ENCODE peak calls at places on chromosomes 7 and 10, in nine cellular contexts. P is lower lobe of right lung, T is HL-60, R is left ventricle myocardium inferior, M is A549, U is uterus, F is heart left ventricle, I is H9, O is IMR-90. N is an unnamed sample.
A peak's percentile ranks its signal among the peaks of the same experiment; 100 is the strongest.

GRCh38 chr7:27238979-27239779 is 3.4 kb upstream of the EVX1 start:
- DNase-seq in T (no peak), O (no peak), R (no peak), U (no peak), P (no peak), M (no peak), F (no peak), I (peak; percentile 54), N (peak; percentile 63)

GRCh38 chr7:47451851-47452205 is 130.1 kb downstream of the TNS3 start:
- DNase-seq in F (no peak), P (no peak), R (no peak), T (no peak), O (peak; percentile 79), M (no peak), I (no peak), U (no peak), N (no peak)

GRCh38 chr10:71527135-71527534 is 130.4 kb downstream of the CDH23 start:
- DNase-seq in F (no peak), P (no peak), O (no peak), T (no peak), M (no peak), I (no peak), R (no peak), U (no peak), N (no peak)

GRCh38 chr7:47580175-47580701 is 1.7 kb downstream of the TNS3 start:
- DNase-seq in U (no peak), F (no peak), O (peak; percentile 60), I (no peak), P (peak; percentile 59), M (peak; percentile 89), T (no peak), R (no peak), N (peak; percentile 15)

GRCh38 chr10:103850572-103850895 is 4.8 kb downstream of the SH3PXD2A start:
- DNase-seq in P (no peak), O (no peak), F (no peak), I (no peak), R (peak; percentile 38), U (no peak), M (no peak), T (peak; percentile 49), N (no peak)

GRCh38 chr7:116630932-116631449 is 41.0 kb upstream of the MET start:
- DNase-seq in T (no peak), M (peak; percentile 96), P (peak; percentile 69), R (peak; percentile 43), F (peak; percentile 64), O (peak; percentile 82), U (no peak), I (peak; percentile 42), N (peak; percentile 26)

GRCh38 chr10:101007915-101008822 is 8.6 kb downstream of the LZTS2 start:
- DNase-seq in P (no peak), T (no peak), I (no peak), O (no peak), U (no peak), F (peak; percentile 46), R (no peak), M (no peak), N (no peak)

GRCh38 chr7:132536646-132537395 is 39.4 kb downstream of the PLXNA4 start:
- DNase-seq in R (no peak), F (no peak), U (no peak), M (no peak), O (peak; percentile 5), I (no peak), T (no peak), P (no peak), N (no peak)

GRCh38 chr10:73734028-73734720 is 10.0 kb upstream of the SEC24C start:
- DNase-seq in P (no peak), T (no peak), U (no peak), O (no peak), M (no peak), I (no peak), R (no peak), F (no peak), N (no peak)

GRCh38 chr7:32019008-32019578 is 51.1 kb downstream of the PDE1C start:
- DNase-seq in T (no peak), R (no peak), I (no peak), F (no peak), U (no peak), P (no peak), M (no peak), O (peak; percentile 25), N (no peak)

GRCh38 chr7:87234949-87235348 is 15.4 kb upstream of the TMEM243 start:
- DNase-seq in I (no peak), O (peak; percentile 60), F (no peak), T (no peak), P (no peak), U (no peak), R (no peak), M (no peak), N (no peak)

GRCh38 chr10:13632407-13632806 is 45.6 kb downstream of the PRPF18 start:
- DNase-seq in P (no peak), R (no peak), T (no peak), F (no peak), M (no peak), U (no peak), O (no peak), I (no peak), N (no peak)

GRCh38 chr7:24727165-24728120 is 29.8 kb downstream of the GSDME start:
- DNase-seq in P (no peak), T (no peak), R (no peak), O (no peak), U (peak; percentile 4), F (no peak), I (no peak), M (no peak), N (no peak)

GRCh38 chr7:17638727-17639126 is 301.6 kb downstream of the SNX13 start:
- DNase-seq in R (no peak), M (no peak), U (no peak), P (no peak), I (no peak), F (no peak), O (peak; percentile 16), T (peak; percentile 28), N (peak; percentile 34)

GRCh38 chr7:132087421-132087820 is 488.8 kb downstream of the PLXNA4 start:
- DNase-seq in M (no peak), R (no peak), U (no peak), I (no peak), F (no peak), P (no peak), O (no peak), T (no peak), N (no peak)

GRCh38 chr7:114856625-114857024 is 65.3 kb upstream of the MDFIC start:
- DNase-seq in P (no peak), M (peak; percentile 11), U (no peak), F (no peak), I (no peak), T (no peak), R (no peak), O (peak; percentile 10), N (peak; percentile 39)

GRCh38 chr7:36406156-36406555 is 16.5 kb downstream of the ANLN start:
- DNase-seq in M (no peak), F (no peak), P (no peak), U (no peak), O (no peak), R (no peak), T (no peak), I (peak; percentile 41), N (no peak)

GRCh38 chr10:102423372-102423968 is 2.8 kb downstream of the FBXL15 start:
- DNase-seq in F (no peak), R (no peak), U (no peak), P (no peak), O (no peak), I (no peak), M (no peak), T (no peak), N (no peak)

GRCh38 chr10:62131724-62132123 is 136.9 kb downstream of the RTKN2 start:
- DNase-seq in R (no peak), O (no peak), F (no peak), I (no peak), U (no peak), T (no peak), M (no peak), P (no peak), N (no peak)
- H3K27ac ChIP-seq in R (peak overlapping the region; percentile 83), O (peak overlapping the region; percentile 99), F (peak overlapping the region; percentile 73), I (no peak overlapping the region), U (no peak overlapping the region), T (no peak overlapping the region), M (no peak overlapping the region), P (no peak overlapping the region), N (no peak overlapping the region)

DNA sequence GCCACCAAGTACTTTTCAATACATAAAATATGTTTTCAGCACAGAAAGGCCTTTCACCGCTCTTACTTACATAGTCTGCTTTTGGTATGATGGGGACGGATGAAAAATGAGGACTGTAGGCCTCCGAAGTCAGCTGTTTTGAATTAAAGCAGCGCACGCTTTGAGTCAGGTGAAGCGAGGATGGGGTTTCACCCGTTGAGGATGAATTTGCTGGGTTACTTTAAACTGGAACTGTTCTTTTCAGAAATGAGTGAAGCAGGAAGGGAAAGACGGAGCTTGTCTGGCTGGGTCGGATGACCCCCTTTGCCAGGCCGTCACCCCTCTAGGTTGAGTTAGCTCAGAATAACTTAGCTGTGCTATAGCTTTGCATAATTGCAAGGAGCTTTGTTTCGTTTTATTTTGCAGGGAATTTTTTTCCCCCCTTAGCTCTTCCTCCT is 40.0 kb downstream of the CUX1 start:
- DNase-seq in O (no peak), I (no peak), T (no peak), R (no peak), F (no peak), U (no peak), P (no peak), M (no peak), N (no peak)
- H3K27ac ChIP-seq in O (no peak overlapping the region), I (no peak overlapping the region), T (peak overlapping the region; percentile 87), R (peak overlapping the region; percentile 90), F (peak overlapping the region; percentile 90), U (peak overlapping the region; percentile 96), P (peak overlapping the region; percentile 86), M (peak overlapping the region; percentile 87), N (no peak overlapping the region)

GRCh38 chr10:44974628-44975431 is 3.8 kb downstream of the DEPP1 start:
- DNase-seq in F (peak; percentile 86), P (peak; percentile 83), T (no peak), R (peak; percentile 79), M (peak; percentile 55), I (peak; percentile 76), O (no peak), U (peak; percentile 73), N (peak; percentile 79)

GRCh38 chr10:44974082-44974627 is 4.5 kb downstream of the DEPP1 start:
- DNase-seq in I (no peak), T (no peak), F (no peak), R (no peak), U (peak; percentile 24), M (no peak), O (no peak), P (no peak), N (no peak)

GRCh38 chr10:44976352-44977198 is 2.0 kb downstream of the DEPP1 start:
- DNase-seq in M (no peak), R (no peak), P (no peak), T (no peak), U (no peak), I (no peak), F (no peak), O (no peak), N (no peak)

GRCh38 chr10:44977287-44978212 is 1.1 kb downstream of the DEPP1 start:
- DNase-seq in O (no peak), R (no peak), F (no peak), P (no peak), I (no peak), M (no peak), U (peak; percentile 52), T (no peak), N (no peak)

GRCh38 chr10:44975487-44976331 is 2.9 kb downstream of the DEPP1 start:
- DNase-seq in P (no peak), O (peak; percentile 76), R (no peak), M (peak; percentile 21), I (peak; percentile 59), F (no peak), T (no peak), U (peak; percentile 77), N (peak; percentile 42)
- H3K27ac ChIP-seq in P (peak overlapping the region; percentile 90), O (peak overlapping the region; percentile 39), R (peak overlapping the region; percentile 96), M (no peak overlapping the region), I (no peak overlapping the region), F (peak overlapping the region; percentile 97), T (no peak overlapping the region), U (peak overlapping the region; percentile 100), N (no peak overlapping the region)

GRCh38 chr7:69625798-69626197 is 27.5 kb downstream of the AUTS2 start:
- DNase-seq in R (no peak), U (no peak), M (no peak), T (no peak), O (no peak), F (no peak), P (no peak), I (no peak), N (no peak)
- H3K27ac ChIP-seq in R (no peak overlapping the region), U (no peak overlapping the region), M (no peak overlapping the region), T (no peak overlapping the region), O (no peak overlapping the region), F (no peak overlapping the region), P (no peak overlapping the region), I (no peak overlapping the region), N (no peak overlapping the region)

N was measured in neural progenitor cell.